ENCODE peak calls at places on chromosomes 1 and 21, in ten cellular contexts. O, T, R, I, G, M, F, C, H and D are unnamed samples.

GRCh38 chr21:35021546-35021945 is 27.6 kb downstream of the RUNX1 start:
- DNase-seq in O (no peak), C (no peak), R (no peak), I (no peak), F (no peak), M (no peak), H (no peak), G (no peak), T (no peak), D (no peak)

GRCh38 chr1:41642922-41643321 is 158.4 kb upstream of the EDN2 start:
- DNase-seq in T (no peak), M (no peak), F (no peak), R (no peak), H (no peak), G (no peak), I (no peak), O (no peak), C (no peak), D (no peak)

GRCh38 chr1:245365621-245366020 is 210.8 kb downstream of the KIF26B start:
- DNase-seq in M (no peak), R (no peak), O (no peak), H (no peak), T (no peak), C (no peak), G (no peak), I (no peak), F (no peak), D (no peak)

GRCh38 chr1:209879539-209879938 is 51.8 kb downstream of the UTP25 start:
- DNase-seq in R (peak), I (no peak), T (no peak), M (peak), C (no peak), H (no peak), G (peak), O (no peak), F (no peak), D (peak)

GRCh38 chr1:12179111-12179519 is 12.3 kb downstream of the TNFRSF1B start:
- DNase-seq in O (no peak), M (no peak), G (peak), C (no peak), F (no peak), R (no peak), T (peak), H (peak), I (no peak), D (no peak)

GRCh38 chr1:30008998-30009657 is 714.3 kb downstream of the MATN1 start:
- DNase-seq in T (peak), F (no peak), C (no peak), I (no peak), O (no peak), M (no peak), R (no peak), H (no peak), G (peak), D (no peak)

GRCh38 chr1:109255097-109255651 is 5.8 kb downstream of the CELSR2 start:
- DNase-seq in T (no peak), R (no peak), C (no peak), I (no peak), O (no peak), G (no peak), M (no peak), F (no peak), H (no peak), D (no peak)

GRCh38 chr1:172352435-172352834 is 68.0 kb upstream of the C1orf105 start:
- DNase-seq in T (no peak), H (no peak), O (no peak), M (no peak), G (peak), F (no peak), C (no peak), R (no peak), I (no peak), D (no peak)

GRCh38 chr21:40846057-40846456 is 901 bp downstream of the DSCAM start:
- DNase-seq in M (no peak), O (no peak), I (no peak), T (no peak), G (no peak), F (no peak), H (no peak), C (no peak), R (no peak), D (no peak)